ENCODE peak calls at places on chromosomes 4 and X, in five cellular contexts. W, G, M, E and P are unnamed samples.

GRCh38 chrX:116272881-116273280 is 102.3 kb downstream of the AGTR2 start:
- DNase-seq in W (no peak), G (no peak), M (no peak), E (no peak), P (peak; percentile 34)

GRCh38 chr4:123505077-123505456 is 108.5 kb downstream of the SPRY1 start:
- DNase-seq in W (no peak), G (no peak), M (no peak), E (peak; percentile 49), P (no peak)

GRCh38 chr4:139278450-139278849 is 1.6 kb downstream of the MGARP start:
- DNase-seq in W (no peak), G (no peak), M (no peak), E (no peak), P (no peak)

GRCh38 chr4:14920759-14921313 is 81.4 kb upstream of the CPEB2 start:
- DNase-seq in W (no peak), G (no peak), M (no peak), E (no peak), P (no peak)

GRCh38 chrX:136209016-136209738 is 42.0 kb downstream of the MAP7D3 start:
- DNase-seq in W (peak; percentile 47), G (no peak), M (no peak), E (peak; percentile 62), P (peak; percentile 43)

GRCh38 chr4:39637572-39638357 is 900 bp downstream of the SMIM14 start:
- DNase-seq in W (peak; percentile 62), G (peak; percentile 68), M (no peak), E (peak; percentile 81), P (peak; percentile 84)

GRCh38 chr4:89469930-89470375 is 162.4 kb upstream of the GPRIN3 start:
- DNase-seq in W (no peak), G (no peak), M (no peak), E (peak; percentile 92), P (no peak)

GRCh38 chrX:110418220-110418856 is 59.7 kb downstream of the RTL9 start:
- DNase-seq in W (peak; percentile 55), G (no peak), M (no peak), E (peak; percentile 85), P (peak; percentile 36)

GRCh38 chr4:95107635-95108034 is 349.9 kb downstream of the BMPR1B start:
- DNase-seq in W (no peak), G (no peak), M (no peak), E (no peak), P (no peak)

GRCh38 chrX:40845331-40845911 is 110.1 kb upstream of the MED14 start:
- DNase-seq in W (peak; percentile 72), G (no peak), M (peak; percentile 34), E (peak; percentile 68), P (peak; percentile 20)

GRCh38 chrX:46873746-46874145 is 36.9 kb downstream of the RP2 start:
- DNase-seq in W (no peak), G (no peak), M (no peak), E (no peak), P (no peak)

GRCh38 chr4:107666134-107666533 is 53.9 kb downstream of the PAPSS1 start:
- DNase-seq in W (no peak), G (no peak), M (no peak), E (peak; percentile 55), P (peak; percentile 31)

GRCh38 chr4:622071-622995 is 3.0 kb upstream of the PDE6B start:
- DNase-seq in W (no peak), G (no peak), M (no peak), E (peak; percentile 6), P (no peak)

GRCh38 chr4:183181081-183181480 is 82.0 kb downstream of the WWC2 start:
- DNase-seq in W (no peak), G (no peak), M (no peak), E (no peak), P (no peak)

GRCh38 chr4:145406970-145407369 is 74.7 kb upstream of the SMAD1 start:
- DNase-seq in W (no peak), G (no peak), M (no peak), E (no peak), P (no peak)

GRCh38 chr4:101102114-101102752 is 245.1 kb downstream of the PPP3CA start:
- DNase-seq in W (no peak), G (no peak), M (no peak), E (no peak), P (no peak)

GRCh38 chrX:110257889-110258288 is 60.0 kb downstream of the AMMECR1 start:
- DNase-seq in W (no peak), G (no peak), M (no peak), E (no peak), P (peak; percentile 22)

GRCh38 chr4:182212211-182212761 is 30.9 kb upstream of the TENM3 start:
- DNase-seq in W (no peak), G (peak; percentile 24), M (no peak), E (peak; percentile 50), P (peak; percentile 82)

GRCh38 chr4:10015140-10015753 is 6.0 kb downstream of the SLC2A9 start:
- DNase-seq in W (peak; percentile 79), G (peak; percentile 41), M (peak; percentile 46), E (no peak), P (peak; percentile 30)

GRCh38 chr4:3106339-3107186 is 32.1 kb downstream of the HTT start:
- DNase-seq in W (peak; percentile 91), G (peak; percentile 74), M (peak; percentile 62), E (peak; percentile 92), P (peak; percentile 97)

GRCh38 chr4:182576609-182577289 is 333.5 kb downstream of the TENM3 start:
- DNase-seq in W (no peak), G (no peak), M (no peak), E (no peak), P (peak; percentile 69)

GRCh38 chr4:99710020-99710419 is 52.4 kb upstream of the C4orf54 start:
- DNase-seq in W (no peak), G (no peak), M (no peak), E (no peak), P (peak; percentile 63)
- H2BK12ac ChIP-seq in W (no peak overlapping the region), G (no peak overlapping the region), M (no peak overlapping the region), E (no peak overlapping the region), P (no peak overlapping the region)

DNA sequence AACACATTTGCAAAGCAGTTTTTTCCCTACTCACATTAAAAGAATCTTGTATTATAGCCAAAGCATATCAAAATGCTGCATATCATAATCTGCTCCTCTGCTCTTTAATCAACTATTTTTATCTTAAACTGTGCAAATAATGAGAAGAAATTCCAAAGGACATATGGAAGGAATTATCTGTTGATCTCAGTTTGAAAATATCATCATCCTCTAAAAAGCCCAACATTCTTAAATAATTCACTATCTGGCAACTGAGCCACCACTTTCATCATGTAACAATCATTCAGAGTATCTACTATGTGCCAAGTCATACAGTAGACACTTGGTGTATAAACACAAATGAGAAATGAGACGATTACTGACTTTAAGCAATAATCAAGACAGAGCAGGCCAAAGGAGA is 63.0 kb downstream of the PRSS12 start:
- DNase-seq in W (no peak), G (no peak), M (no peak), E (peak; percentile 42), P (no peak)
- H2BK5ac ChIP-seq in W (no peak overlapping the region), G (no peak overlapping the region), M (no peak overlapping the region), E (no peak overlapping the region), P (no peak overlapping the region)

GRCh38 chrX:107701493-107702121 is 73.3 kb downstream of the PRPS1 start:
- DNase-seq in W (no peak), G (no peak), M (no peak), E (no peak), P (no peak)
- H2BK12ac ChIP-seq in W (no peak overlapping the region), G (no peak overlapping the region), M (no peak overlapping the region), E (no peak overlapping the region), P (no peak overlapping the region)

DNA sequence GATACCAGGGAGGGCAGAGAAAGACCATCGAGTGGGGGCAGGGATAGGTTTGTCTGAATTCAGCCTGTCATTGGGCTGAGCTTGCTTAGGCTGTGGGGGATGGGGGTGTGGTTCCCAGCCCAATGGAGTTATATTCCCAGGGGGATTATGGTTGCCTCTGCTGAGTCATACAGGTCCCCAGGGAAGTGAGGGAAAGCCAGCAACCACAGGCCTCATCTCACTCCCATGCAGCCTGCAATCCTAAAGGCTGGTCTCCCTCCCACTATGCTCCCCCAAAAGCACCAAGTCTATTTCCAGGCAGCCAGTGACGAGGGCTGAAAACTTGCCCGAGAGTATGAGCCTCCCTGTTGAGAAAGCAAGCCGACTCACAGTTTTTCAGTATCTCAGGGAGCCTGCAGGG is 39.3 kb downstream of the AFM start:
- DNase-seq in W (peak; percentile 52), G (peak; percentile 14), M (peak; percentile 1), E (peak; percentile 69), P (no peak)
- H2BK5ac ChIP-seq in W (no peak overlapping the region), G (peak overlapping the region; percentile 39), M (peak overlapping the region; percentile 71), E (no peak overlapping the region), P (no peak overlapping the region)

GRCh38 chrX:78622834-78623233 is 36.3 kb downstream of the RTL3 start:
- DNase-seq in W (no peak), G (no peak), M (no peak), E (no peak), P (no peak)

GRCh38 chrX:78624884-78625283 is 34.2 kb downstream of the RTL3 start:
- DNase-seq in W (no peak), G (no peak), M (no peak), E (no peak), P (no peak)

GRCh38 chrX:78619829-78620228 is 39.3 kb downstream of the RTL3 start:
- DNase-seq in W (no peak), G (no peak), M (no peak), E (no peak), P (no peak)

DNA sequence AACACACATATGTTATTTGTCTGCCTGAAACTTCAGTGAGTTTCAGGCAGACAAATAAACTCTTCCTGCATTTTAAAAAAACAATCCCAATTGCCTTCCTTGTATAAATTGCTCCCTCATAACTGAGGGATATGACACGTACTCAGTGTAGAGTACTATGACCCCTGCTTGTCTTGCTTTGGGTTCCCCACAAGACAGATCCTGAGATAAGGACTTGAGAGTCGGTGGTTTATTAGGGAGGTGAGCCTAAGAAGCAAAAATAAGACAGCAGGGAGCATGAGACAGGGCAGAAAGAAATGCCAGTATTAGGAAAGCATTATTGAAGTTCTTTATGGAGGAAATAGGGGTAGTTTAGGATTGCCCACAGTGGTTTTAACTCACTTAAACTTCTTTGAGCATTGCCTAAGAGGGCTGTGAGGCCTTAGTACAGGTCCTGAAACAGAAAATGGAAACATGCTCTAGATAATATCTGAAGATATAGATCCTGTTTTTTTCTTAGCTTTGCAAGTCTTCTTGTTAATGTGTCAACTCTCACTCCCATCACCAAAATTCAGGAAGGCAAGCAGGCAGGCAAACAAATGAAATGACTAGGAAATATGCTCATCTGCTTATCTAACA is 33.7 kb downstream of the RTL3 start:
- DNase-seq in W (no peak), G (no peak), M (no peak), E (no peak), P (no peak)
- H2BK12ac ChIP-seq in W (no peak overlapping the region), G (no peak overlapping the region), M (no peak overlapping the region), E (no peak overlapping the region), P (no peak overlapping the region)

GRCh38 chr4:73451404-73451803 is 15.4 kb downstream of the AFP start:
- DNase-seq in W (peak; percentile 38), G (no peak), M (no peak), E (peak; percentile 29), P (no peak)
- H2BK5ac ChIP-seq in W (no peak overlapping the region), G (no peak overlapping the region), M (no peak overlapping the region), E (no peak overlapping the region), P (no peak overlapping the region)

DNA sequence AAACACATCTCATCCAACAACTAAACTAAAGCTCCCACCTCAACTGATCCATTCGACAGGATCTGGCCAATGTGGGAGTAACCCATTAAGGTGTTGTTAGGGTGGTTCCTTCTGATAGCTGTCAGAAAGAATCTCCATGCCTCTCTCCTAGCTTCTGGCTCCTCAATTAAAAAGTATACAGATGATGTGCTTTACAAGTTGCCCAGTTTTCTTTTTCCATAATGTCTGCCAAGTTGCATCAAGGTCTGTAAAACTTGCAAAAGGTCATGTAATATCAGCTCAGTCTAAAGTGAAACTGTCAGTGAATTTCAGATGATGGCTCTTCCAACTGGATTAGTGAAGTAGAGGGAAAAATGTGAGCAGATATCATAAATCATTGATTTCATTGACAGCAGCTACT is 191.8 kb downstream of the RAB28 start:
- DNase-seq in W (no peak), G (no peak), M (no peak), E (no peak), P (no peak)
- H2BK12ac ChIP-seq in W (no peak overlapping the region), G (no peak overlapping the region), M (no peak overlapping the region), E (no peak overlapping the region), P (no peak overlapping the region)

GRCh38 chrX:56468441-56468840 is 95.0 kb upstream of the UBQLN2 start:
- DNase-seq in W (no peak), G (no peak), M (no peak), E (no peak), P (no peak)
- H2BK5ac ChIP-seq in W (no peak overlapping the region), G (no peak overlapping the region), M (no peak overlapping the region), E (no peak overlapping the region), P (no peak overlapping the region)